ENCODE peak calls at places on chromosomes 16 and 17, in ten cellular contexts. N is activated CD8-positive, alpha-beta T cell treated with anti-CD3 and anti-CD28 coated beads for 36 hours; E is GM13977; S is fibroblast of mammary gland; Z is esophagus squamous epithelium; M is CD4-positive, alpha-beta T cell; J is PC-9; H is cardiac fibroblast; C is H9; P is glutamatergic neuron. I is an unnamed sample.

GRCh38 chr16:30715777-30716445 is 16.9 kb downstream of the SRCAP start:
- DNase-seq in N (peak), E (peak), S (peak), Z (no peak), M (no peak), J (no peak), H (peak), C (no peak), P (no peak), I (no peak)

GRCh38 chr17:17062356-17062755 is 20.1 kb downstream of the MPRIP start:
- DNase-seq in N (no peak), E (no peak), S (peak), Z (no peak), M (peak), J (no peak), H (peak), C (peak), P (peak), I (no peak)

GRCh38 chr17:72358465-72358864 is 237.6 kb downstream of the SOX9 start:
- DNase-seq in N (no peak), E (no peak), S (peak), Z (no peak), M (no peak), J (peak), H (peak), C (no peak), P (no peak), I (no peak)

GRCh38 chr17:73231363-73231762 is 30.3 kb downstream of the CPSF4L start:
- DNase-seq in N (peak), E (peak), S (no peak), Z (no peak), M (no peak), J (peak), H (peak), C (no peak), P (peak), I (no peak)

GRCh38 chr17:7029659-7030058 is 6.2 kb upstream of the SLC16A13 start:
- DNase-seq in N (peak), E (no peak), S (no peak), Z (no peak), M (no peak), J (no peak), H (no peak), C (no peak), P (no peak), I (no peak)

GRCh38 chr17:80709090-80709695 is 164.6 kb downstream of the RPTOR start:
- DNase-seq in N (no peak), E (no peak), S (no peak), Z (no peak), M (no peak), J (no peak), H (no peak), C (no peak), P (no peak), I (no peak)

GRCh38 chr16:58467915-58468314 is 32.0 kb upstream of the NDRG4 start:
- DNase-seq in N (no peak), E (no peak), S (no peak), Z (no peak), M (no peak), J (no peak), H (no peak), C (no peak), P (no peak), I (no peak)

GRCh38 chr17:4658478-4659305 is 17.2 kb upstream of the ALOX15 start:
- DNase-seq in N (peak), E (peak), S (peak), Z (no peak), M (no peak), J (no peak), H (peak), C (no peak), P (no peak), I (no peak)

GRCh38 chr17:62109378-62109902 is 44.4 kb upstream of the MED13 start:
- DNase-seq in N (peak), E (peak), S (peak), Z (no peak), M (peak), J (peak), H (peak), C (peak), P (peak), I (no peak)

GRCh38 chr16:87172632-87173031 is 144.6 kb downstream of the C16orf95 start:
- DNase-seq in N (no peak), E (no peak), S (no peak), Z (no peak), M (no peak), J (no peak), H (no peak), C (no peak), P (no peak), I (no peak)

GRCh38 chr17:19644493-19645210 is 3.9 kb upstream of the ALDH3A2 start:
- DNase-seq in N (no peak), E (no peak), S (peak), Z (no peak), M (no peak), J (no peak), H (peak), C (no peak), P (no peak), I (no peak)

GRCh38 chr17:77822302-77823030 is 136.0 kb upstream of the TNRC6C start:
- DNase-seq in N (no peak), E (no peak), S (peak), Z (no peak), M (no peak), J (no peak), H (peak), C (no peak), P (no peak), I (no peak)

GRCh38 chr16:81937305-81938038 is 73.8 kb downstream of the SDR42E1 start:
- DNase-seq in N (no peak), E (no peak), S (no peak), Z (no peak), M (no peak), J (no peak), H (no peak), C (peak), P (no peak), I (peak)

GRCh38 chr17:37737081-37737480 is 7.8 kb downstream of the HNF1B start:
- DNase-seq in N (no peak), E (no peak), S (peak), Z (no peak), M (no peak), J (no peak), H (no peak), C (no peak), P (no peak), I (no peak)

GRCh38 chr16:9053006-9053601 is 38.3 kb upstream of the HAPSTR1 start:
- DNase-seq in N (peak), E (no peak), S (peak), Z (no peak), M (no peak), J (peak), H (peak), C (peak), P (peak), I (no peak)

GRCh38 chr17:39624313-39624712 is 2.4 kb upstream of the PPP1R1B start:
- DNase-seq in N (no peak), E (no peak), S (no peak), Z (no peak), M (no peak), J (no peak), H (no peak), C (no peak), P (no peak), I (no peak)

GRCh38 chr16:47213761-47214440 is 70.2 kb upstream of the NETO2 start:
- DNase-seq in N (no peak), E (no peak), S (peak), Z (no peak), M (no peak), J (no peak), H (no peak), C (no peak), P (no peak), I (no peak)

GRCh38 chr16:58471209-58471975 is 28.6 kb upstream of the NDRG4 start:
- DNase-seq in N (no peak), E (no peak), S (no peak), Z (no peak), M (no peak), J (no peak), H (no peak), C (no peak), P (no peak), I (no peak)

GRCh38 chr16:19804538-19805323 is 79.9 kb downstream of the GPRC5B start:
- DNase-seq in N (peak), E (no peak), S (no peak), Z (no peak), M (peak), J (peak), H (peak), C (peak), P (no peak), I (no peak)

GRCh38 chr17:42679492-42680330 is 1.9 kb downstream of the CCR10 start:
- DNase-seq in N (peak), E (peak), S (peak), Z (no peak), M (peak), J (peak), H (peak), C (peak), P (peak), I (no peak)

GRCh38 chr16:14958970-14959369 is 15.9 kb upstream of the PDXDC1 start:
- DNase-seq in N (no peak), E (no peak), S (peak), Z (no peak), M (no peak), J (no peak), H (no peak), C (no peak), P (no peak), I (no peak)

GRCh38 chr17:48335858-48336500 is 94.0 kb downstream of the SKAP1 start:
- DNase-seq in N (no peak), E (peak), S (peak), Z (no peak), M (no peak), J (no peak), H (peak), C (no peak), P (no peak), I (no peak)

GRCh38 chr17:83109793-83110645 is 30.6 kb downstream of the METRNL start:
- DNase-seq in N (no peak), E (no peak), S (peak), Z (peak), M (no peak), J (peak), H (peak), C (no peak), P (no peak), I (no peak)

GRCh38 chr17:56995776-56996175 is 17.8 kb downstream of the SCPEP1 start:
- DNase-seq in N (no peak), E (no peak), S (no peak), Z (no peak), M (no peak), J (no peak), H (peak), C (no peak), P (no peak), I (no peak)

GRCh38 chr16:7745321-7745720 is 412.7 kb downstream of the RBFOX1 start:
- DNase-seq in N (no peak), E (no peak), S (no peak), Z (no peak), M (no peak), J (no peak), H (no peak), C (no peak), P (no peak), I (no peak)

GRCh38 chr16:30539000-30539964 is 4.6 kb upstream of the ZNF747 start:
- DNase-seq in N (no peak), E (no peak), S (no peak), Z (no peak), M (no peak), J (no peak), H (no peak), C (no peak), P (no peak), I (no peak)

GRCh38 chr16:85479972-85480726 is 133.0 kb upstream of the GSE1 start:
- DNase-seq in N (peak), E (peak), S (no peak), Z (no peak), M (no peak), J (peak), H (no peak), C (peak), P (peak), I (no peak)
- TF ChIP-seq CTCF in N (no peak), E (peak), S (no peak), Z (no peak), M (no peak), J (peak), H (peak), C (peak), P (no peak), I (no peak)

GRCh38 chr17:75594499-75595283 is 7.1 kb downstream of the MYO15B start:
- DNase-seq in N (no peak), E (no peak), S (no peak), Z (no peak), M (no peak), J (no peak), H (no peak), C (peak), P (no peak), I (no peak)
- TF ChIP-seq CTCF in N (no peak), E (no peak), S (no peak), Z (no peak), M (no peak), J (no peak), H (no peak), C (no peak), P (no peak), I (no peak)

GRCh38 chr17:9256361-9256943 is 235.1 kb downstream of the NTN1 start:
- DNase-seq in N (no peak), E (no peak), S (no peak), Z (no peak), M (no peak), J (no peak), H (no peak), C (no peak), P (no peak), I (no peak)
- TF ChIP-seq CTCF in N (no peak), E (peak), S (no peak), Z (no peak), M (no peak), J (no peak), H (no peak), C (no peak), P (no peak), I (no peak)

DNA sequence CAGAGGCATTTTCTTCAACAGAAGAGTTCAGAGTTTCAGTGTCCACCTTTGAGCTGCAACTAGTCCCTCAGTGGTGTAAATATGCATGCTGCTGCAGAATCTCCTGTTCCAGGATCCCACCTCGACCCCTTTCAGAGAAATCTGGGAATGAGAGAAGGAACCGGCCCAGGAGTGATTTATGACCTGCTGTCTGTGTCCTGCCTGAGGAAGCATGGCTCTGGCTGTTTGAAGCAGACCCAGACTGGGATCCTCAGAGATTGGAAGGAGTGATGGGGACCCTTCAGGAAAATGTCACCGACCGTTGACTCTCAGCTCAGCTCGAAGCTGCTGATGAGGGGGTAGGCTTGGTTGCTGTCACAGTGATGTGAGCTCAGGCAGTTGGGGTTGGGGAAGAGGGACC is 8.4 kb upstream of the MAF start:
- DNase-seq in N (no peak), E (no peak), S (no peak), Z (no peak), M (no peak), J (no peak), H (no peak), C (no peak), P (no peak), I (no peak)
- TF ChIP-seq CTCF in N (no peak), E (no peak), S (no peak), Z (no peak), M (no peak), J (no peak), H (no peak), C (no peak), P (no peak), I (no peak)

GRCh38 chr16:3000540-3000939 is 12.2 kb upstream of the CLDN9 start:
- DNase-seq in N (no peak), E (no peak), S (no peak), Z (no peak), M (no peak), J (no peak), H (no peak), C (no peak), P (no peak), I (no peak)

GRCh38 chr16:3004319-3004718 is 8.4 kb upstream of the CLDN9 start:
- DNase-seq in N (peak), E (no peak), S (no peak), Z (no peak), M (no peak), J (peak), H (no peak), C (no peak), P (peak), I (no peak)

GRCh38 chr16:3004781-3005284 is 7.9 kb upstream of the CLDN9 start:
- DNase-seq in N (no peak), E (no peak), S (no peak), Z (no peak), M (no peak), J (peak), H (no peak), C (peak), P (no peak), I (no peak)

GRCh38 chr16:3001316-3001715 is 11.4 kb upstream of the CLDN9 start:
- DNase-seq in N (no peak), E (no peak), S (no peak), Z (no peak), M (no peak), J (no peak), H (no peak), C (peak), P (no peak), I (no peak)

DNA sequence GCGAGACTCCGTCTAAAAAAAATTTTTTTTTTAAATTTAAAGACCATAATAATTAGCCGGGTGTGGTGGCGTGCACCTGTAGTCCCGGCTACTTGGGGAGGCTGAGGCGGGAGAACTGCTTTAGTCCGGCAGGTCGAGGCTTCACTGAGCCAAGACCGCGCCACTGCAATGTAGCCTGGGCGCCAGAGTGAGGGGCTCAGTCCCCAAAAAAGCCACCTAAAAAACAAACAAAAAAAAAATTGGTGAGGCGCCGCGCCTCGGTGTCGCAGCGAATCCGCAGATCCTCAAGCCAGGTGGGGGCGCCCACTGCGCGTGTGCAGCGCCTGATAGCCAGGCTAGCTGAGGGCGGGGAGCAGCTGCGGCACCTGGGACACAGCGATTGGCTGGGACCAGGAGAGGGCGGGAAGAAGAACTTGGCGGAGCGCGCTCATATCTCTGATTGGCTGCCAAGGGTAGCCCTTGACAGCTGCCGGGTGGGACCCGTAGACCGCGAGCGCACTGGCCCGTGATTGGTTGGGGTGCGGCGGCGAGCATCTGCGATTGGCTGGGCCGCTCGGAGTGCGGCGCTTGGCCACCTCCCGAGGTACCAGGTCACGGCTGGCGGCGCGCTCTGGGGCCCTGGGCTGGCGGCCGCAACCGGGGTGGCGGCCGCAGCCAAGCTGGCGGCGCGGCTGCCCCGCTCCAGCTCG is 9.0 kb upstream of the CLDN9 start:
- DNase-seq in N (peak), E (peak), S (peak), Z (peak), M (peak), J (peak), H (peak), C (peak), P (peak), I (no peak)
- TF ChIP-seq CTCF in N (peak), E (peak), S (peak), Z (peak), M (peak), J (peak), H (peak), C (peak), P (no peak), I (peak)